ENCODE peak calls at places on chromosomes 11 and 22, in seven cellular contexts. Q is stimulated activated CD4-positive, alpha-beta T cell treated with anti-CD3 and anti-CD28 coated beads, Interleukin-12 subunit alpha, Interleukin-12 subunit beta, amount 100 ng/mL, for 48 hours; A is NCI-H1092; R is Right ventricle myocardium superior; Y is activated naive CD4-positive, alpha-beta T cell treated with Interleukin-2 at 50 U/mL for 16 hours; M is thoracic aorta; G is OCI-LY7. T is an unnamed sample.

GRCh38 chr22:37498289-37498909 is 12.2 kb upstream of the MFNG start:
- DNase-seq in Q (peak; percentile 60), A (no peak), R (no peak), Y (peak; percentile 76), M (no peak), G (peak; percentile 88), T (no peak)

GRCh38 chr22:46346680-46347405 is 11.3 kb downstream of the TRMU start:
- DNase-seq in Q (no peak), A (no peak), R (peak; percentile 74), Y (no peak), M (no peak), G (no peak), T (no peak)

GRCh38 chr11:115421338-115422012 is 82.7 kb downstream of the CADM1 start:
- DNase-seq in Q (no peak), A (no peak), R (peak; percentile 39), Y (no peak), M (no peak), G (peak; percentile 31), T (no peak)

GRCh38 chr22:40714514-40714966 is 35.3 kb downstream of the MCHR1 start:
- DNase-seq in Q (no peak), A (no peak), R (no peak), Y (no peak), M (no peak), G (no peak), T (no peak)

GRCh38 chr11:64688534-64688982 is 34.4 kb downstream of the NRXN2 start:
- DNase-seq in Q (peak; percentile 96), A (peak; percentile 89), R (peak; percentile 94), Y (peak; percentile 90), M (peak; percentile 47), G (peak; percentile 95), T (peak; percentile 32)

GRCh38 chr11:93051181-93051580 is 81.7 kb downstream of the MTNR1B start:
- DNase-seq in Q (no peak), A (no peak), R (no peak), Y (no peak), M (no peak), G (no peak), T (no peak)

GRCh38 chr11:100687032-100687629 is at the start of gene ARHGAP42:
- DNase-seq in Q (no peak), A (peak; percentile 20), R (peak; percentile 78), Y (no peak), M (no peak), G (no peak), T (no peak)

GRCh38 chr22:27107824-27108223 is 450.4 kb downstream of the MIAT start:
- DNase-seq in Q (no peak), A (no peak), R (peak; percentile 67), Y (no peak), M (peak; percentile 67), G (no peak), T (no peak)

GRCh38 chr11:59176330-59176729 is 4.4 kb downstream of the DTX4 start:
- DNase-seq in Q (no peak), A (no peak), R (no peak), Y (no peak), M (no peak), G (no peak), T (no peak)

GRCh38 chr11:82960000-82960778 is 58.7 kb downstream of the DDIAS start:
- DNase-seq in Q (peak; percentile 38), A (no peak), R (no peak), Y (no peak), M (no peak), G (peak; percentile 81), T (no peak)

GRCh38 chr22:19878461-19879247 is 24.0 kb upstream of the GNB1L start:
- DNase-seq in Q (no peak), A (no peak), R (no peak), Y (no peak), M (no peak), G (no peak), T (no peak)

GRCh38 chr22:36211237-36211881 is 9.8 kb upstream of the APOL4 start:
- DNase-seq in Q (no peak), A (peak; percentile 41), R (no peak), Y (no peak), M (no peak), G (no peak), T (no peak)

GRCh38 chr22:47465222-47465621 is 702.8 kb downstream of the TBC1D22A start:
- DNase-seq in Q (no peak), A (no peak), R (no peak), Y (no peak), M (no peak), G (no peak), T (no peak)

GRCh38 chr11:120068114-120068573 is 69.8 kb downstream of the TRIM29 start:
- DNase-seq in Q (no peak), A (peak; percentile 53), R (no peak), Y (no peak), M (no peak), G (no peak), T (no peak)

GRCh38 chr11:118186346-118187107 is 10.1 kb upstream of the SCN2B start:
- DNase-seq in Q (no peak), A (no peak), R (no peak), Y (no peak), M (no peak), G (no peak), T (no peak)

GRCh38 chr11:10699072-10699471 is 5.5 kb upstream of the IRAG1 start:
- DNase-seq in Q (no peak), A (no peak), R (no peak), Y (no peak), M (no peak), G (no peak), T (no peak)

GRCh38 chr11:128692750-128693578 is 908 bp upstream of the FLI1 start:
- DNase-seq in Q (no peak), A (no peak), R (peak; percentile 68), Y (peak; percentile 36), M (no peak), G (peak; percentile 42), T (no peak)

GRCh38 chr22:31089101-31090100 is 8.3 kb downstream of the SMTN start:
- DNase-seq in Q (no peak), A (peak; percentile 20), R (peak; percentile 77), Y (peak; percentile 51), M (no peak), G (peak; percentile 64), T (no peak)

GRCh38 chr22:25076281-25076680 is 123.4 kb upstream of the CRYBB3 start:
- DNase-seq in Q (no peak), A (no peak), R (no peak), Y (peak; percentile 73), M (no peak), G (no peak), T (no peak)

GRCh38 chr11:128269466-128269865 is 317.9 kb downstream of the ETS1 start:
- DNase-seq in Q (no peak), A (no peak), R (no peak), Y (no peak), M (no peak), G (no peak), T (no peak)